ENCODE peak calls at places on chromosomes 3 and 15, in eight cellular contexts. K is fibroblast of lung; U is spleen; R is CD4-positive, alpha-beta T cell; X is type B pancreatic cell; C is Calu3; M is kidney; H is astrocyte of the cerebellum. G is an unnamed sample.

GRCh38 chr3:30231277-30232141 is 374.9 kb upstream of the TGFBR2 start:
- DNase-seq in K (peak), U (no peak), R (no peak), X (no peak), C (no peak), M (no peak), H (no peak), G (no peak)

GRCh38 chr3:102081587-102082289 is 232.4 kb downstream of the NFKBIZ start:
- DNase-seq in K (no peak), U (no peak), R (no peak), X (no peak), C (no peak), M (no peak), H (no peak), G (no peak)

GRCh38 chr3:27544372-27544865 is 60.2 kb upstream of the SLC4A7 start:
- DNase-seq in K (peak), U (no peak), R (no peak), X (no peak), C (no peak), M (no peak), H (no peak), G (no peak)

GRCh38 chr3:51929420-51930003 is 12.2 kb downstream of the RRP9 start:
- DNase-seq in K (no peak), U (no peak), R (no peak), X (peak), C (no peak), M (no peak), H (no peak), G (no peak)

GRCh38 chr3:48748754-48749153 is 31.7 kb upstream of the IP6K2 start:
- DNase-seq in K (no peak), U (no peak), R (no peak), X (no peak), C (no peak), M (no peak), H (no peak), G (no peak)

GRCh38 chr3:185089343-185089742 is 63.5 kb downstream of the C3orf70 start:
- DNase-seq in K (no peak), U (no peak), R (no peak), X (no peak), C (no peak), M (no peak), H (peak), G (no peak)

GRCh38 chr15:71532994-71533393 is 277.4 kb upstream of the NR2E3 start:
- DNase-seq in K (peak), U (no peak), R (no peak), X (no peak), C (peak), M (no peak), H (no peak), G (peak)

GRCh38 chr15:66006986-66007385 is 137.7 kb downstream of the RAB11A start:
- DNase-seq in K (no peak), U (no peak), R (no peak), X (no peak), C (peak), M (no peak), H (peak), G (no peak)

GRCh38 chr3:128607710-128608048 is 42.9 kb downstream of the RPN1 start:
- DNase-seq in K (no peak), U (no peak), R (no peak), X (no peak), C (no peak), M (no peak), H (no peak), G (no peak)

GRCh38 chr3:48399387-48400172 is 27.6 kb downstream of the FBXW12 start:
- DNase-seq in K (no peak), U (no peak), R (no peak), X (peak), C (no peak), M (peak), H (no peak), G (peak)

GRCh38 chr3:114558271-114558670 is 264.4 kb downstream of the TIGIT start:
- DNase-seq in K (peak), U (no peak), R (no peak), X (no peak), C (no peak), M (no peak), H (no peak), G (no peak)

GRCh38 chr3:170622369-170623159 is 36.7 kb upstream of the SLC7A14 start:
- DNase-seq in K (peak), U (no peak), R (no peak), X (no peak), C (no peak), M (no peak), H (no peak), G (no peak)

GRCh38 chr3:154464440-154465148 is 34.6 kb upstream of the GPR149 start:
- DNase-seq in K (no peak), U (no peak), R (no peak), X (no peak), C (no peak), M (no peak), H (no peak), G (no peak)

GRCh38 chr15:59622289-59622688 is 10.7 kb downstream of the GCNT3 start:
- DNase-seq in K (peak), U (peak), R (no peak), X (no peak), C (peak), M (no peak), H (no peak), G (peak)

GRCh38 chr3:13115616-13115910 is 42.3 kb upstream of the IQSEC1 start:
- DNase-seq in K (no peak), U (peak), R (no peak), X (no peak), C (no peak), M (peak), H (no peak), G (no peak)

GRCh38 chr3:17505856-17506255 is 236.6 kb downstream of the TBC1D5 start:
- DNase-seq in K (peak), U (no peak), R (no peak), X (no peak), C (no peak), M (no peak), H (no peak), G (no peak)

GRCh38 chr3:16085884-16086608 is 88.4 kb upstream of the GALNT15 start:
- DNase-seq in K (peak), U (no peak), R (no peak), X (no peak), C (no peak), M (no peak), H (no peak), G (no peak)

GRCh38 chr3:16916840-16917239 is 32.1 kb downstream of the PLCL2 start:
- DNase-seq in K (no peak), U (no peak), R (no peak), X (no peak), C (no peak), M (no peak), H (no peak), G (no peak)

GRCh38 chr15:74869726-74870407 is 3.3 kb downstream of the SCAMP2 start:
- DNase-seq in K (peak), U (peak), R (no peak), X (no peak), C (no peak), M (no peak), H (no peak), G (peak)

GRCh38 chr3:126616931-126617330 is 38.0 kb downstream of the TXNRD3 start:
- DNase-seq in K (no peak), U (no peak), R (no peak), X (no peak), C (peak), M (no peak), H (no peak), G (no peak)

GRCh38 chr3:28320981-28321380 is 27.5 kb upstream of the ZCWPW2 start:
- DNase-seq in K (no peak), U (no peak), R (no peak), X (no peak), C (no peak), M (no peak), H (no peak), G (no peak)

GRCh38 chr3:123997543-123997942 is 5.6 kb upstream of the ROPN1 start:
- DNase-seq in K (no peak), U (no peak), R (no peak), X (no peak), C (no peak), M (no peak), H (no peak), G (no peak)

GRCh38 chr3:185711255-185711870 is 113.5 kb downstream of the IGF2BP2 start:
- DNase-seq in K (no peak), U (no peak), R (no peak), X (no peak), C (no peak), M (no peak), H (no peak), G (no peak)

GRCh38 chr15:89569090-89569745 is 6.1 kb upstream of the TICRR start:
- DNase-seq in K (no peak), U (no peak), R (no peak), X (no peak), C (no peak), M (no peak), H (no peak), G (no peak)

GRCh38 chr15:71471347-71471746 is 339.0 kb upstream of the NR2E3 start:
- DNase-seq in K (no peak), U (no peak), R (no peak), X (no peak), C (peak), M (no peak), H (no peak), G (peak)

GRCh38 chr3:90092994-90093393 is 985.6 kb downstream of the EPHA3 start:
- DNase-seq in K (peak), U (no peak), R (no peak), X (no peak), C (no peak), M (no peak), H (no peak), G (no peak)

GRCh38 chr3:44326035-44326434 is 12.5 kb upstream of the TCAIM start:
- DNase-seq in K (peak), U (no peak), R (no peak), X (no peak), C (no peak), M (no peak), H (no peak), G (no peak)

GRCh38 chr15:40536501-40536900 is 28.3 kb downstream of the CCDC32 start:
- DNase-seq in K (peak), U (no peak), R (no peak), X (no peak), C (no peak), M (no peak), H (peak), G (no peak)

GRCh38 chr15:66628976-66629723 is 63.4 kb upstream of the LCTL start:
- DNase-seq in K (no peak), U (no peak), R (no peak), X (no peak), C (no peak), M (no peak), H (no peak), G (no peak)

GRCh38 chr3:40691598-40691905 is 166.8 kb downstream of the ZNF621 start:
- DNase-seq in K (no peak), U (no peak), R (no peak), X (no peak), C (peak), M (no peak), H (no peak), G (no peak)

GRCh38 chr3:188772886-188773285 is 398.9 kb upstream of the TPRG1 start:
- DNase-seq in K (peak), U (no peak), R (no peak), X (no peak), C (no peak), M (no peak), H (peak), G (no peak)

GRCh38 chr15:38559908-38560307 is 4.7 kb downstream of the RASGRP1 start:
- DNase-seq in K (no peak), U (no peak), R (no peak), X (no peak), C (no peak), M (no peak), H (no peak), G (no peak)

GRCh38 chr3:172449468-172450149 is 1.4 kb upstream of the GHSR start:
- DNase-seq in K (peak), U (no peak), R (no peak), X (peak), C (peak), M (peak), H (no peak), G (no peak)

GRCh38 chr3:58366699-58367098 is 34.0 kb downstream of the PXK start:
- DNase-seq in K (peak), U (no peak), R (no peak), X (no peak), C (no peak), M (no peak), H (no peak), G (no peak)

GRCh38 chr15:39610665-39611064 is 29.8 kb downstream of the THBS1 start:
- DNase-seq in K (no peak), U (no peak), R (no peak), X (no peak), C (no peak), M (no peak), H (no peak), G (no peak)

GRCh38 chr3:9222956-9223639 is 26.3 kb downstream of the SRGAP3 start:
- DNase-seq in K (peak), U (no peak), R (no peak), X (no peak), C (no peak), M (no peak), H (no peak), G (no peak)

GRCh38 chr3:9223683-9224082 is 25.8 kb downstream of the SRGAP3 start:
- DNase-seq in K (no peak), U (no peak), R (no peak), X (no peak), C (no peak), M (no peak), H (no peak), G (no peak)

GRCh38 chr3:9225268-9225667 is 24.2 kb downstream of the SRGAP3 start:
- DNase-seq in K (no peak), U (no peak), R (no peak), X (no peak), C (no peak), M (no peak), H (no peak), G (no peak)

GRCh38 chr3:9226326-9226725 is 23.1 kb downstream of the SRGAP3 start:
- DNase-seq in K (peak), U (no peak), R (no peak), X (no peak), C (no peak), M (no peak), H (peak), G (no peak)

DNA sequence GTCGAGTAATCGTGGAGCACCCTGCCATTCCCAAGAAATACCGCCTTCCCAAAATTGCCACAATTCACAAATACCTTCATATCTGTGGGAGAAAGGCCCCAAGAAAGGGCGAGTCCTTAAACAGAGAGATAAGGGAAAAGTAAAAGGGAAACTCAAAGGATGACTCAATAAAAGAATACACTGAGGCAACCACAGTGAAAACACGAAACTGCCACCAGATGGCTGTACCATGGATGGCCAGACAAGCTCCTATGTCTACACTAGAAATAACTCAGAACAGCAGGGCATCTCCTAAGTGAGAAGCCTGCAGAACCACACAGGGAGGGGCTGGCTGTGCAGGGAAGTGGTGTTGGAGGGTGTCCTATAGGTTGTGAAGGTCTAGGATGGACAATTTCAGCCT is 25.0 kb downstream of the SRGAP3 start:
- DNase-seq in K (no peak), U (no peak), R (no peak), X (no peak), C (no peak), M (no peak), H (no peak), G (peak)
- TF ChIP-seq CTCF in K (no peak), U (no peak), R (no peak), X (no peak), C (no peak), M (no peak), H (peak), G (peak)

DNA sequence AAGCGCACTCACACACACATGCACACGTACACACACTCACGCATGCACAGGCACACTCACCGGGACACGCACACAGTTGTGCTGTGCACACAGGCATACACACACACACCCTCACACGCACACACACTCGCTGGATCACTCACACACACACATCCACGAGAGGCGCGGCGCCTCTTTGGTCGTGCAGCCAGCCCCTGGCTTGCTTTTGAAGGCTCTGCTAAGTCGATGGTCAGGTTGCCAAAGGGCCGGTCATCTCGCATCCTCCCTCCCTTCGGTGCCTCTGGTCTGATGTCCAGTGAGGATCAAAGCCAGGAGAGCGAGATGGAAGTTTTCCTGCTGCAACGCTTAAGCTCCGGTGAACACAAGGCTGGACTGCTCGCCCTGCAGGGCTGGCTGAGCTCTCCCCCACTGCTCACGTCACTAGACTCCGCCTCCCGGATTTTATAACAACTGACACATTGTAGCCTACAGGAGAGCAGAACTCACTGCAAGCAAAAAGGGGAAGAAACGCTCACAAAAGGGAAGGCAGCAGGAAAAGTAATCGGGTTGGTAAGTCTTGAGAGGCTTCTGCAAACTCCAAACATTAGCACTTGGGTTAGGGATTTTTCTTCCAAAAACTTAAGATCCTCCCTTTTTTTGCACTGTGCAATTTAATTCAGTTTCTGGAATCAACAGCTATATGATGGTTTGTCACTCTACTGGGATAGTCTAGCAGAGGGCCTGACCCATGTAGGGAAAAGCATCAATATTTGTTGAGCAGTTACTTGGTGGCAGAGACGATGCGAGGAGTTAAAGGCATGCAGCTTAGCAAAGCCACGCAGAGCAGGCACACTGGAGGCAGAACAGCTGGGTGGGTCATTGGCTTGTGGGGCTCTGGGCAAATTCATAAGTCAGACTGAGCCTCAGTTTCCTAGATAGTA is at the start of gene SRGAP3:
- DNase-seq in K (peak), U (peak), R (peak), X (peak), C (peak), M (peak), H (peak), G (peak)
- TF ChIP-seq CTCF in K (peak), U (no peak), R (peak), X (peak), C (no peak), M (peak), H (peak), G (no peak)

GRCh38 chr15:49901867-49902775 is 216.9 kb downstream of the ATP8B4 start:
- DNase-seq in K (peak), U (no peak), R (no peak), X (no peak), C (no peak), M (no peak), H (peak), G (no peak)
- TF ChIP-seq CTCF in K (peak), U (no peak), R (no peak), X (peak), C (no peak), M (no peak), H (peak), G (peak)

GRCh38 chr15:94478763-94479162 is 247.4 kb downstream of the MCTP2 start:
- DNase-seq in K (no peak), U (no peak), R (no peak), X (no peak), C (no peak), M (no peak), H (no peak), G (no peak)
- TF ChIP-seq CTCF in K (no peak), U (no peak), R (no peak), X (no peak), C (no peak), M (no peak), H (no peak), G (no peak)

GRCh38 chr3:194135806-194136518 is at the start of gene HES1:
- DNase-seq in K (peak), U (peak), R (no peak), X (peak), C (peak), M (peak), H (peak), G (peak)

GRCh38 chr3:194135516-194135805 is 487 bp upstream of the HES1 start:
- DNase-seq in K (no peak), U (no peak), R (no peak), X (no peak), C (no peak), M (no peak), H (no peak), G (no peak)

GRCh38 chr3:194137314-194138097 is 1.6 kb downstream of the HES1 start:
- DNase-seq in K (no peak), U (peak), R (peak), X (peak), C (peak), M (peak), H (no peak), G (peak)

GRCh38 chr3:194138098-194138474 is 2.1 kb downstream of the HES1 start:
- DNase-seq in K (no peak), U (no peak), R (no peak), X (no peak), C (no peak), M (no peak), H (no peak), G (no peak)

GRCh38 chr3:194136519-194137313 is 768 bp downstream of the HES1 start:
- DNase-seq in K (peak), U (peak), R (no peak), X (peak), C (peak), M (peak), H (no peak), G (no peak)
- TF ChIP-seq CTCF in K (no peak), U (no peak), R (no peak), X (no peak), C (no peak), M (no peak), H (no peak), G (peak)

G was measured in GM13977.